ENCODE peak calls at places on chromosomes 16 and 17, in nine cellular contexts. K, H, J, O, V, L, E, Z and S are unnamed samples.

GRCh38 chr16:11582157-11582814 is 4.4 kb downstream of the LITAF start:
- DNase-seq in O (no peak), E (no peak), V (no peak), H (peak; percentile 71), K (no peak), Z (no peak), L (no peak), J (no peak), S (no peak)

GRCh38 chr17:18028684-18029540 is 10.1 kb downstream of the ATPAF2 start:
- DNase-seq in O (no peak), K (no peak), L (no peak), H (no peak), Z (no peak), E (no peak), J (no peak), V (no peak), S (no peak)

GRCh38 chr16:13312063-13312462 is 410.7 kb downstream of the SHISA9 start:
- DNase-seq in E (no peak), H (no peak), Z (no peak), L (no peak), K (no peak), V (no peak), O (no peak), J (no peak), S (no peak)

GRCh38 chr16:1073566-1074378 is 1.2 kb downstream of the SSTR5 start:
- DNase-seq in L (no peak), O (no peak), Z (no peak), V (no peak), J (no peak), E (no peak), H (peak; percentile 68), K (no peak), S (no peak)

GRCh38 chr16:31696968-31697743 is 169.5 kb downstream of the AHSP start:
- DNase-seq in Z (no peak), H (peak; percentile 73), K (peak; percentile 43), L (no peak), O (no peak), J (no peak), V (no peak), E (peak; percentile 46), S (peak; percentile 69)

GRCh38 chr16:85917959-85918358 is 19.0 kb downstream of the IRF8 start:
- DNase-seq in J (no peak), V (no peak), H (no peak), Z (no peak), O (no peak), L (no peak), K (no peak), E (no peak), S (no peak)

GRCh38 chr17:49621946-49622529 is 46.4 kb downstream of the NXPH3 start:
- DNase-seq in K (no peak), V (no peak), Z (no peak), O (no peak), L (no peak), E (no peak), H (no peak), J (no peak), S (no peak)

GRCh38 chr17:82301916-82302497 is 15.4 kb downstream of the CD7 start:
- DNase-seq in V (no peak), O (no peak), E (peak; percentile 80), H (no peak), J (no peak), Z (no peak), L (no peak), K (no peak), S (no peak)

GRCh38 chr17:28258347-28258887 is 60.6 kb upstream of the TMEM97 start:
- DNase-seq in L (no peak), O (no peak), Z (no peak), K (no peak), H (no peak), E (no peak), V (no peak), J (no peak), S (no peak)

GRCh38 chr16:21239646-21240045 is 6.1 kb downstream of the ANKS4B start:
- DNase-seq in J (no peak), L (no peak), V (no peak), H (no peak), O (no peak), E (no peak), Z (no peak), K (no peak), S (no peak)

GRCh38 chr17:68851875-68852274 is 103.3 kb downstream of the ABCA8 start:
- DNase-seq in L (no peak), K (no peak), O (no peak), J (no peak), V (no peak), E (no peak), H (no peak), Z (no peak), S (no peak)

GRCh38 chr17:510223-510917 is 157.8 kb upstream of the RPH3AL start:
- DNase-seq in L (no peak), H (no peak), K (no peak), E (no peak), J (no peak), O (no peak), V (no peak), Z (no peak), S (no peak)
- H3K4me3 ChIP-seq in L (no peak overlapping the region), H (no peak overlapping the region), K (no peak overlapping the region), E (no peak overlapping the region), J (no peak overlapping the region), O (no peak overlapping the region), V (no peak overlapping the region), Z (no peak overlapping the region), S (no peak overlapping the region)

DNA sequence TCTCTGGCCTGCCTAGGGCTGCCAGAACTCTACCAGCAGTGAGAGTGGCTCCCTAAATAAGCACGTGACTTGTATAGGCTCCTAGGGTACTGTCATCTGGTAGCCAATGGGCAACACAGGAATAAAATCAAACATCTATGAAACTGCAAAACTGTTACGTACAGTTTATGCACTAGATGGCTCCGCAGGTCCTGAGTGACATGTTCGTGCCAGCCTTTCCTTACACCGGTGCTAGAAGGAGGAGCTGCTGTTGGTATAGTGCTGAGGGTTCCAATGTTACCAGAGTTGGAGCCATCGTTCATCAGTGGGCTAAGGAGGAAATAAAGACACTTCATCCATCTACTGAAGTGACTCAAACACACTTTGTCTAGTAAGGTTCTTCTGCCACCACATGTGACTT is 63.2 kb upstream of the TRAP1 start:
- DNase-seq in H (no peak), O (no peak), J (no peak), L (no peak), E (peak; percentile 22), V (no peak), K (no peak), Z (no peak), S (peak; percentile 17)
- TF ChIP-seq CTCF in H (peak; percentile 32), O (no peak), J (peak; percentile 23), L (no peak), E (no peak), V (no peak), K (no peak), Z (no peak), S (peak; percentile 60)

DNA sequence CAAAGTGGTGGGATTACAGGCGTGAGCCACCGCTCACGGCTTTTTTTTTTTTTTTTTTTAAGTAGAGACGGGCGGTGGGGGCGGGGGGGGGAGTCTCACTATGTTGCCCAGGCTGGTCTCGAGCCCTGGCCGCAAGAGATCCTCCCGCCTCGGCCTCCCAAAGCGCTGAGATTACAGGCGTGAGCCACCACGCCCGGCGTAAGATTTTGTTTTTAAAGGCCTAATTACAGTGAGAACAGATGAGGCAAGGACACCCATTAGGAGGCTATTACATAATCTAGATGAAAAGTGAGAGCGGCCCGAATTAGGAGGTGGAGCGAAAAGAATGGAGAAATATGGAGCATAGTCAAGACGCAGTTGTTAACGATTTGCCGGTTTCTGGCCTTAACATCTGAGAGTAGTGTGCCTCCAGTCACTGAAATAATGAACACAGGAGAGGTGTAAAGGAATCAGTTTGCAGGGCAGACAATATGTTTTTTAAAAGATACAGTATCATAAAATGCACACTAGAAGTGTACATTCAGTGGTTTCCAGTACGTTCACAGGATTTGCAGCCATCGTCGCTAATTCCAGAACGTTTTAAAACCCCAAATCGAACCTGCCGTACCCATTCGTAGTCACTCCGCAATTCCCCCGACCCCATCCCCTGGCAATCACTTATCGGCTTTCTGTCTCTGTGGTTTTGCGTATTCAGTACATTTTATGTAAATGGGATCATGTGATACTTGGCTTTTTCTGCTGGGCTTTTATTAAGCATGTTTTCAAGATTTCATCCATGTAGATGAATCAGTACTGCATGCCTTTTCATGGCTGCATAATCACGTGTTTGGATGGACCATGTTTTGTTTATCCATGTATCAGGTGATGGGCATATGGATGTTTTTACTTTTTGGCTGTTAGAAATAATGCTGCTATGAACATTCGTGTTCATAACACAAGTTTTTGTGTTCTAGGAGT is 1.4 kb upstream of the SLX4 start:
- DNase-seq in E (no peak), V (no peak), H (no peak), Z (no peak), O (no peak), K (no peak), L (no peak), J (no peak), S (no peak)
- H3K4me3 ChIP-seq in E (peak overlapping the region; percentile 95), V (peak overlapping the region; percentile 93), H (peak overlapping the region; percentile 98), Z (peak overlapping the region; percentile 95), O (peak overlapping the region; percentile 98), K (peak overlapping the region; percentile 97), L (no peak overlapping the region), J (peak overlapping the region; percentile 83), S (peak overlapping the region; percentile 95)

DNA sequence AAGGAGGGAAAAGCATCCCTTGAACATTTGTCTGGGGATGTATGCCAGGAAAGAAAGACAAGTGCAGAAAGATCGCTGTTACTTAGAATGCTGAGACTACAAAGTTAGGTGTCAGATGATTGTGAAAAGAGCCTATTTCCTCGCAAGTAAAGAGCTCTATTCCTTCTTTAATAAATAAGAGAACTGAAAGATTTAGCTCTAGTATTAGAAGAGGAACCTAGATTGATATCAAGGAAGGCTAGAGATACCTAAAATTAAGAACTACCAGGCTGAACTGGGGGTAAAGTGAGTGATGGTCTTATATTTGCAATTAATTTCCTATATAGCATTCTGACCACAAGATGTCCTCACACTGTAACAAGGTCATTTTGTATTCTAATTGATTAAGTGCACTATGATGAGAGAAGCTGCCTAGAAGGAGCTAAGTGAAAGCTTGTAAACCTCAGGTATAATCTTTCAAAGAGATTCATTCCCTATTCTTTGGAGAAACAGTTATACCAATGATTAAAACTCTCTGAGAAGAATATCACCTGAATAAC is 62.3 kb downstream of the SSH2 start:
- DNase-seq in J (no peak), K (no peak), Z (no peak), H (peak; percentile 39), E (no peak), O (no peak), V (no peak), L (no peak), S (no peak)
- TF ChIP-seq CTCF in J (peak; percentile 39), K (peak; percentile 46), Z (peak; percentile 46), H (peak; percentile 38), E (peak; percentile 11), O (no peak), V (peak; percentile 19), L (no peak), S (peak; percentile 44)

DNA sequence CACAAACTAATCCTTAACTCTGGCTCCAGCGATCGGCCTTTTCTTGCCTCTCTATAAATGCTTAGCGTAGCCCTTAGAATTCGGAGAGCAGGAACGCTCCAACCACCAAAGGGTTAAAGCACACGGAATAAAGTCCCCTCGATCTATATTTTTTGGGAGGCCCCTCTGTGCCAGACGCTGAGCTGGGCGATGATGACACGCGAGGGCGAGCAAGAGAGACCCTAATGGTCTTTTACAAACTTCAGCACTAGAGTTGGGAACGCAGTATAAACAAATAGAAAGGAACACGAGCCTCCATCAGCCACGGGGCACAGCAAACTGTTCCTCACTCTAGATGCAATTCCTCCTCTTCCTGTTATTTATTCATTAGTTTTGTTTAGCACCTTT is 1.8 kb downstream of the TOX3 start:
- DNase-seq in Z (no peak), V (no peak), K (no peak), O (no peak), E (no peak), L (no peak), H (peak; percentile 22), J (no peak), S (peak; percentile 15)
- H3K4me3 ChIP-seq in Z (no peak overlapping the region), V (peak overlapping the region; percentile 48), K (no peak overlapping the region), O (no peak overlapping the region), E (no peak overlapping the region), L (no peak overlapping the region), H (peak overlapping the region; percentile 76), J (no peak overlapping the region), S (peak overlapping the region; percentile 54)